ENCODE peak calls at places on chromosomes 3 and 15, in four cellular contexts. H is neuronal stem cell; U is neural crest cell; N is stimulated activated CD4-positive, alpha-beta T cell treated with anti-CD3 and anti-CD28 coated beads, TNF-alpha, amount 100 ng/mL, for 4 hours. Y is an unnamed sample.

GRCh38 chr3:56761887-56762605 is 39.7 kb downstream of the ARHGEF3 start:
- DNase-seq in H (no peak), U (no peak), N (no peak), Y (no peak)

GRCh38 chr3:59908280-59908679 is 858.5 kb upstream of the CFAP20DC start:
- DNase-seq in H (peak; percentile 66), U (no peak), N (no peak), Y (no peak)

GRCh38 chr3:112293368-112294321 is at the start of gene SLC9C1:
- DNase-seq in H (peak; percentile 56), U (peak; percentile 58), N (no peak), Y (peak; percentile 18)

GRCh38 chr3:71064976-71065763 is 518.4 kb downstream of the FOXP1 start:
- DNase-seq in H (peak; percentile 67), U (peak; percentile 52), N (peak; percentile 43), Y (peak; percentile 67)

GRCh38 chr3:46353090-46353489 is 821 bp upstream of the CCR2 start:
- DNase-seq in H (no peak), U (no peak), N (no peak), Y (no peak)

GRCh38 chr3:10365791-10366190 is 44.9 kb upstream of the SEC13 start:
- DNase-seq in H (no peak), U (no peak), N (no peak), Y (no peak)

GRCh38 chr3:100033814-100034490 is 80.3 kb downstream of the FILIP1L start:
- DNase-seq in H (no peak), U (no peak), N (no peak), Y (no peak)

GRCh38 chr3:42501681-42502428 is 588 bp upstream of the VIPR1 start:
- DNase-seq in H (peak; percentile 29), U (peak; percentile 25), N (peak; percentile 47), Y (peak; percentile 61)

GRCh38 chr15:64740361-64741170 is 34.8 kb downstream of the RBPMS2 start:
- DNase-seq in H (no peak), U (no peak), N (no peak), Y (no peak)

GRCh38 chr3:10743366-10744097 is 72.5 kb upstream of the SLC6A11 start:
- DNase-seq in H (no peak), U (no peak), N (no peak), Y (no peak)

GRCh38 chr15:43281926-43282602 is 15.3 kb upstream of the TGM5 start:
- DNase-seq in H (no peak), U (no peak), N (no peak), Y (no peak)

GRCh38 chr15:44535509-44536297 is 1.2 kb upstream of the EIF3J start:
- DNase-seq in H (no peak), U (no peak), N (no peak), Y (peak; percentile 21)

GRCh38 chr15:89368566-89369223 is 34.1 kb upstream of the POLG start:
- DNase-seq in H (no peak), U (no peak), N (no peak), Y (no peak)